ENCODE peak calls at places on chromosomes 3 and 15, in six cellular contexts. B, E, F, P, L and M are unnamed samples. For H3K9me3, the result is how much of the 10 kb centered on the place peaks cover.

GRCh38 chr3:86867990-86868389 is 123.0 kb downstream of the VGLL3 start:
- DNase-seq in B (no peak), E (no peak), F (no peak), P (no peak), L (no peak), M (no peak)

GRCh38 chr3:32280262-32280910 is 41.9 kb downstream of the CMTM8 start:
- DNase-seq in B (no peak), E (no peak), F (peak), P (no peak), L (no peak), M (no peak)

GRCh38 chr3:55620361-55621025 is 133.4 kb upstream of the WNT5A start:
- DNase-seq in B (no peak), E (no peak), F (no peak), P (no peak), L (no peak), M (no peak)

GRCh38 chr15:70643783-70644125 is 119.6 kb downstream of the UACA start:
- DNase-seq in B (no peak), E (no peak), F (peak), P (no peak), L (no peak), M (no peak)

GRCh38 chr3:124174463-124174862 is 182.5 kb upstream of the ROPN1 start:
- DNase-seq in B (peak), E (no peak), F (no peak), P (peak), L (no peak), M (no peak)

GRCh38 chr3:128787256-128788253 is 61.6 kb downstream of the RAB7A start:
- DNase-seq in B (peak), E (no peak), F (peak), P (no peak), L (no peak), M (no peak)

GRCh38 chr15:37253877-37254276 is 153.5 kb upstream of the MEIS2 start:
- DNase-seq in B (no peak), E (no peak), F (no peak), P (no peak), L (no peak), M (no peak)

GRCh38 chr15:81133782-81134461 is at the start of gene CFAP161:
- DNase-seq in B (peak), E (peak), F (peak), P (peak), L (peak), M (peak)

GRCh38 chr3:13403818-13404216 is 16.3 kb downstream of the NUP210 start:
- DNase-seq in B (no peak), E (no peak), F (no peak), P (no peak), L (no peak), M (no peak)

GRCh38 chr3:39809181-39809994 is at the start of gene MYRIP:
- DNase-seq in B (peak), E (peak), F (no peak), P (peak), L (no peak), M (peak)

GRCh38 chr3:107488942-107489341 is 33.8 kb upstream of the BBX start:
- DNase-seq in B (no peak), E (no peak), F (no peak), P (peak), L (no peak), M (no peak)

GRCh38 chr3:5800965-5801364 is 613.5 kb downstream of the EDEM1 start:
- DNase-seq in B (no peak), E (no peak), F (no peak), P (no peak), L (no peak), M (no peak)

GRCh38 chr15:44101944-44102343 is 93.1 kb downstream of the FRMD5 start:
- DNase-seq in B (no peak), E (no peak), F (no peak), P (no peak), L (no peak), M (no peak)

GRCh38 chr15:53226559-53226958 is 436.4 kb upstream of the ONECUT1 start:
- DNase-seq in B (no peak), E (no peak), F (no peak), P (no peak), L (no peak), M (no peak)

GRCh38 chr3:19221081-19221480 is 72.8 kb downstream of the KCNH8 start:
- DNase-seq in B (no peak), E (no peak), F (no peak), P (no peak), L (no peak), M (no peak)

GRCh38 chr3:99659032-99659431 is 20.6 kb downstream of the COL8A1 start:
- DNase-seq in B (no peak), E (peak), F (no peak), P (no peak), L (no peak), M (no peak)
- H3K27ac ChIP-seq in B (no peak), E (peak), F (no peak), P (peak), L (peak), M (peak)

DNA sequence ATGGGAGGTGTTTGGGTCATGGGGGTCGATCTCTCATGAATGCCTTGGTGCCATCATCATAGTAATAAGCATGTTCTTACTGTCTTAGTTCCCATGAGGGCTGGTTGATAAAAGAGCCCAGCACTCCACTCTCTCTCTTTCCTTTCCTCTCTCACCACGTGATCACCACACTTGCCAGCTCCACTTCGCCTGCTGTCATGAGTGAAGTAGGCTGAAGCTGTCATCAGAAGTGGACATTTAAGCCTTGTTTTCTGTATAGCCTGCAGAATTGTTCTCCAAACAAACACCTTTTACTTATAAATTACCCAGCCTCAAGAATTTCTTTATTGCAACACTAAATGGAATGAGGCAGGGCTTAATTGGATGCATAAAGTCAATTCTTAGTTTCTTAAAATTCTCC is 6.1 kb downstream of the OR5H1 start:
- DNase-seq in B (peak), E (no peak), F (no peak), P (no peak), L (no peak), M (no peak)
- H3K9me3 ChIP-seq in B (under half), E (under half), F (under half), P (under half), L (under half), M (under half)

DNA sequence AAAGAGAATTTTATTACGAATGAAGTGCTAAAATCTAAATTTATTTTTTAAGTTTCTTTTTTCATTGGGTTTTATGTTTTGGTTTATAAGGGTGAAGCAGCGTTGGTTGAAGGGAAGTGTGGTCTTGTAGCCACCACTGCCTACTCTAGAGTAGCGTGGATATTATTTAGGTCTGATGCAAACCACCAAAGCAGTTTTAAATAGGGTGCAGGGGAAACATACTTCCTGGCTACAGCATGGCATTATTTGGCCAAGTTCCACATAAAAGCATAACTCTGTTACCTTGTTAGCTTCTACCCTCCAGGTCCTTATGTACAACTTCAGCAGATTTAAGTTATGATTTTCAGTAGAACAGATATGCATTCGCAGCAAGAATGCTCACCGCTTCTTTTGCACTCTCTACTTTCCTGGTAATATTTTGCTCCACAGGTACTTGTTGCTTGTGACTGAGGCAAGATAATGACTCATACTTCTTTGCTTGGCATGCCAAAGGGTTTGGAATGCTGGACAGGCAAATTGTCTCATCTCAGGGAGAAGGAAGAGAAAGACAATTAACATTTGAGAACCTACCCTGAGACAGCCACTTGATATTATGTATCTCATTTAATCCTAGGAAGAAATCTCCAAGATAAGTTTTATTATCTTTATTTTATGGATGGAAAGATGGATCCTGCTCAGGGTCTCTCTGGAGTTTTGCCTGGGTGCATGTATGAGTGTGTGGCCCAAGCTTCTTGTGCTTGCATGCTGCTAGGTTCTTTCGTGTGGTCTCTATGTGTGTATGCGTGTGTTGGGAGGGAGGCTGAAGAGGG is 5.4 kb downstream of the TGFBR2 start:
- DNase-seq in B (no peak), E (no peak), F (no peak), P (no peak), L (no peak), M (no peak)
- H3K27ac ChIP-seq in B (no peak), E (peak), F (peak), P (peak), L (peak), M (peak)

DNA sequence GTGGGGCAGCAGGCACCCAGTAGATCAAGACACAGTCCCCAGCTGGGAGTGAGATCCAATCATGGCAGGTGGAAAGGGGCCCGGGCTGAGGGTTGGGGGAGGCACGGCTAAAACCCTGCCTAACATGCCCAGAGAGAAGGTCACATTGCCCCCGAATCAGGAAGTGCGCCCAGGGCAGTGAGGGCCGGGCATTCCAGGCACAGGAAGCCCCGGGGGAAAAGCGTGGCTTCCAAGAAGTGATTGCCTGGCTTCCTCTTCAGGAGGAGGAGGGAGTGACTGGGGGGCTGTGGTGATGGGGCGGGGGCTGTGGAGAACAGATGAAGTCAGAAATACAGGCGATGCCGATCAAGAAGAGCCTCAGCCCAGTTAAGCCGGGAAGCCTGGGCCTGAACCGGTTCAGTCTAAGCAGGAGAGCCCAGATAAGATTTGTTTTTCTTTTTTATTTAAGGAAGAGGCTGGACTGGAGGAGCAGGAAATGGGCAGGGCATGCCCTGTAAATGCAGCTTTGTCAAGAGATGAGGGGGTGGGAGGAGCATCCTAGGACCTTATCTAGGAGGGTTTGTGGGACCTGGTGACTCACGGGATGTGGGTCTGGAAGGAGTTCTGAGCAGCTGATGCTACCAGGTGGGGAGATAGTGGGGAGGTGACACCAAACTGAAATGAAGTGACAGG is 83.9 kb downstream of the CHSY1 start:
- DNase-seq in B (no peak), E (peak), F (peak), P (peak), L (peak), M (peak)
- H3K9me3 ChIP-seq in B (under half), E (under half), F (under half), P (under half), L (under half), M (under half)

DNA sequence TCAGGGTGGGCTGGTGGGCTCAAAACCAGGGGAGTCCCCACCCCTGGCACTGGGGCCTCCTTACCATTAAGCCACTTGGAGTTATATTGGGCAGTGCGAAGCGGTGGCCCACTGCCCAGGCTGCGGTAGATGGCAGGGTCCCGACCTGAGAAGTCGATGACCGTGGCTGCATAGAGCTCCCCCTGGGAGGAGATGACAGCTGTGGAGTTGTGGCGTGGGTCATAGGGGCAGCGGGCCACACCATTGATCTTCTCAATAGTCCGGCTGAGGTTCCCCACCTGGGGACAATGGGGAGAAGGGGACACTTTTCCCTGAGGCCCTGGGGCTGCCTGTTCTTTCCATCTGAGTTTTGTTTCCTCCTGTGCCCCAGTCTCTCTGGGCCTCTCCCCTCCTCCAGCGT is 99.8 kb downstream of the SEMA5B start:
- DNase-seq in B (no peak), E (no peak), F (no peak), P (no peak), L (no peak), M (no peak)
- H3K27ac ChIP-seq in B (no peak), E (no peak), F (no peak), P (no peak), L (no peak), M (no peak)

DNA sequence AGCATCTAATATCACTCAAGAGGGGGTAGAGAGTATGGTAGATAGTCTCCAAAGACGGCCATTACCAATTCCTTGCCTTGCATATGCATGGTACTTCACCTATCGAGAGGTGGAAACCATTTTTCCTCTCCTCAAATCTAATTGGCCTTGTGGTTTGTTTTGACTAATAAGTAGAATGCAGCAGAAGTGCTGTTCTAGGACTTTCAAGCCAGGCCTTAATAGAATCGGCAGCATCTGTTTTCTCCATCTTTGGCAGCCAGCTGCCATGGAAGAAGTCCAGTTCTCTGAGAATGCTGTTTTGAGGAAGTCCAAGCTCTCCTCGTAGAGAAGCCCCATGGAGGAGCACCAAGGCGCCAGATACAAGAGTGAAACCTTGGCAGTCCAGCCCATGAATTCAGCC is 59.1 kb upstream of the RASGRP1 start:
- DNase-seq in B (no peak), E (no peak), F (no peak), P (no peak), L (no peak), M (no peak)
- H3K9me3 ChIP-seq in B (under half), E (under half), F (under half), P (under half), L (under half), M (under half)

GRCh38 chr3:71510485-71510884 is 73.0 kb downstream of the FOXP1 start:
- DNase-seq in B (no peak), E (no peak), F (no peak), P (no peak), L (no peak), M (no peak)
- H3K27ac ChIP-seq in B (no peak), E (no peak), F (no peak), P (no peak), L (peak), M (no peak)

GRCh38 chr3:312170-312569 is 115.6 kb downstream of the CHL1 start:
- DNase-seq in B (no peak), E (no peak), F (no peak), P (no peak), L (no peak), M (no peak)

GRCh38 chr3:307182-307581 is 110.6 kb downstream of the CHL1 start:
- DNase-seq in B (no peak), E (no peak), F (no peak), P (no peak), L (no peak), M (no peak)

DNA sequence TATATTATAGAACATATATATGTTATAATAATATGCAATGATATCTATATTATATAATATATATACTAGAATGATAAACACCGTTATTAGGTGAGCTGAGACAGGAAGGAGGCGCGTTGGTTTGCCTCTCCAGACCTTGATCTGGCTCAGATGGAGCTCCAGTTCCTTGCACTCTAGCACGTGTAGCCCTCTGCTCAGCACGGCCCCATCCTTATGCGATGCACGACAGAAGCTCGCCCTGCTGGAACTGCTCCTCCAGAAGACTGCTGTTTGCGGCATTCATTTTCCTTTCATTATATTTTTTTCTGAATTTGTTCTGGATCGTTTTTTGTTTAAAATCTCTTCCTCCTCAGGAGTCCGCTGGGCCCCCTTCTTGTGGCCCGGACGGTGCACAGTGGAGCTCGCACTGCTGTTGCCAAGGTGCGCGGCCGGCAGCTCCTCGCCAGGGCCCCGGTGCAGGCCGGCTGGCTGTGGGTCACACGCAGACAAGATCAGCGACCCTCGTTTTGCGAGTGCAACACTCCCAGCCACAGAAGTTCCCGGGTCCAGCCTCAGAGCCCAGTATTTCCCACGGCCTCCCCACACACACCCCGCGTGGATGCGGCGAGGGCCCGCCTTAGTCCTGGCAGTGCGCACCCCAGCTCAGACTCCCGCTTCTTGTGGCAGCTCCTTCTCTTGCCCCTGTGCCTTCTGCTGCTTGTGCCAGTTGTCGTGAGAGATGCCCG is 112.2 kb downstream of the CHL1 start:
- DNase-seq in B (no peak), E (no peak), F (no peak), P (no peak), L (no peak), M (no peak)
- H3K9me3 ChIP-seq in B (under half), E (under half), F (under half), P (under half), L (under half), M (under half)

DNA sequence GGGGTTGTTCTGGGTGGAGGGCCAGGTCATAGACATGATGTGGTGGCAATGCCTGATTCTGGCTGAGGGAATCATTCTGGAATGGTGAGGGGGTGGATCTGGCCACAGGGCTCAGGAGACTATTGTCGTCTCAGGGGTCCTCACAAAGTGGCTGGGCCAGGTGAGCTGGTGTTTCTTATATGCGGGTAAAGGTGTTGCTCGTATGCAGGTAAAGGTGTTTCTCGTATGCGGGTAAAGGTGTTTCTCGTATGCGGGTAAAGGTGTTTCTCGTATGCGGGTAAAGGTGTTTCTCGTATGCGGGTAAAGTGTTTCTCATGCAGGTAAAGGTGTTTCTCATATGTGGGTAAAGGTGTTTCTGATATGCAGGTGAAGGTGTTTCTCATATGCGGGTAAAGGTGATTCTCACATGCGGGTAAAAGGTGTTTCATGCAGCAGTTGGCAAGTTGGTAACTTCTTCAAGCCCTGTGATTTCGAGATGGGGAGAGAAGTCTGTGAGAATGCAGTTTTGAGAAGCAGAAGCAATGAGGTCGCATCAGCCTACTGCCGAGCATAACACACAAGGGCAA is 10.5 kb upstream of the MUC4 start:
- DNase-seq in B (no peak), E (no peak), F (no peak), P (no peak), L (no peak), M (no peak)
- H3K27ac ChIP-seq in B (no peak), E (no peak), F (no peak), P (no peak), L (no peak), M (no peak)